ENCODE peak calls at places on chromosomes 1 and 21, in six cellular contexts. Y, H, V, R, W and I are unnamed samples.

GRCh38 chr1:184574588-184574987 is 180.1 kb downstream of the EDEM3 start:
- DNase-seq in Y (no peak), H (no peak), W (no peak), V (no peak), R (no peak), I (no peak)

GRCh38 chr1:92538413-92539061 is 51.8 kb upstream of the GFI1 start:
- DNase-seq in V (no peak), R (no peak), H (no peak), W (peak; percentile 29), Y (no peak), I (no peak)

GRCh38 chr1:115929846-115930245 is 46.5 kb upstream of the SLC22A15 start:
- DNase-seq in H (no peak), Y (no peak), R (no peak), W (no peak), V (no peak), I (no peak)

GRCh38 chr1:98119793-98120192 is 199.0 kb upstream of the DPYD start:
- DNase-seq in R (no peak), W (peak; percentile 25), V (no peak), H (no peak), Y (peak; percentile 27), I (no peak)

GRCh38 chr1:24380508-24380907 is 33.1 kb downstream of the STPG1 start:
- DNase-seq in H (no peak), R (no peak), W (no peak), V (no peak), Y (no peak), I (no peak)

GRCh38 chr1:231940721-231941120 is 314.1 kb downstream of the DISC1 start:
- DNase-seq in V (no peak), R (no peak), H (no peak), Y (no peak), W (no peak), I (no peak)

GRCh38 chr1:208158640-208159541 is 85.3 kb downstream of the PLXNA2 start:
- DNase-seq in H (no peak), Y (no peak), V (no peak), R (peak; percentile 38), W (no peak), I (no peak)

GRCh38 chr1:183945432-183946308 is 91.9 kb downstream of the COLGALT2 start:
- DNase-seq in V (no peak), H (no peak), R (no peak), Y (no peak), W (peak; percentile 52), I (no peak)

GRCh38 chr21:33229776-33230517 is at the start of gene IFNAR2:
- DNase-seq in Y (peak; percentile 80), V (peak; percentile 82), H (peak; percentile 81), R (peak; percentile 84), W (peak; percentile 70), I (peak; percentile 56)

GRCh38 chr1:36927826-36928225 is 106.5 kb downstream of the GRIK3 start:
- DNase-seq in Y (no peak), R (no peak), H (no peak), W (no peak), V (no peak), I (no peak)

GRCh38 chr1:41537257-41537656 is 52.8 kb upstream of the EDN2 start:
- DNase-seq in R (peak; percentile 64), Y (no peak), W (peak; percentile 2), V (peak; percentile 25), H (no peak), I (no peak)

GRCh38 chr1:44808063-44808937 is at the start of gene BTBD19:
- DNase-seq in W (peak; percentile 96), H (peak; percentile 86), R (peak; percentile 94), Y (peak; percentile 51), V (peak; percentile 90), I (no peak)

GRCh38 chr1:97986041-97987005 is 65.5 kb upstream of the DPYD start:
- DNase-seq in R (no peak), W (no peak), H (no peak), Y (no peak), V (no peak), I (no peak)

GRCh38 chr1:155125946-155126493 is 1.7 kb upstream of the EFNA1 start:
- DNase-seq in H (peak; percentile 69), R (peak; percentile 73), Y (peak; percentile 91), V (peak; percentile 54), W (peak; percentile 52), I (no peak)

GRCh38 chr1:1539310-1540014 is 962 bp downstream of the TMEM240 start:
- DNase-seq in R (no peak), V (no peak), Y (no peak), H (no peak), W (peak; percentile 58), I (no peak)

GRCh38 chr1:14553711-14554110 is 44.8 kb upstream of the KAZN start:
- DNase-seq in W (no peak), Y (no peak), R (no peak), H (no peak), V (no peak), I (no peak)

GRCh38 chr21:46078322-46078981 is 19.5 kb upstream of the COL6A2 start:
- DNase-seq in H (peak; percentile 27), V (peak; percentile 64), Y (peak; percentile 22), W (no peak), R (peak; percentile 83), I (no peak)

GRCh38 chr1:69568435-69569280 is 936 bp downstream of the LRRC7 start:
- DNase-seq in V (no peak), Y (no peak), H (no peak), W (peak; percentile 1), R (peak; percentile 45), I (no peak)

GRCh38 chr1:219312967-219313366 is 139.3 kb downstream of the LYPLAL1 start:
- DNase-seq in H (no peak), R (no peak), V (no peak), W (peak; percentile 76), Y (no peak), I (no peak)

GRCh38 chr1:212367474-212368072 is 47.1 kb downstream of the PACC1 start:
- DNase-seq in W (no peak), H (no peak), R (no peak), Y (no peak), V (no peak), I (no peak)

GRCh38 chr21:45432575-45433255 is 27.8 kb downstream of the COL18A1 start:
- DNase-seq in W (peak; percentile 73), R (peak; percentile 86), V (no peak), H (no peak), Y (no peak), I (no peak)

GRCh38 chr1:118304722-118305344 is 119.8 kb upstream of the SPAG17 start:
- DNase-seq in H (no peak), Y (no peak), W (no peak), R (no peak), V (no peak), I (no peak)

GRCh38 chr21:37808261-37808660 is 108.0 kb downstream of the KCNJ6 start:
- DNase-seq in W (peak; percentile 21), H (no peak), V (no peak), R (no peak), Y (no peak), I (no peak)

GRCh38 chr1:206679738-206680211 is 4.9 kb upstream of the MAPKAPK2 start:
- DNase-seq in W (no peak), R (no peak), V (no peak), Y (no peak), H (no peak), I (no peak)

GRCh38 chr1:24551290-24551859 is 4.5 kb upstream of the NCMAP start:
- DNase-seq in W (no peak), V (no peak), H (no peak), R (no peak), Y (peak; percentile 55), I (no peak)

GRCh38 chr1:206582537-206583460 is 29.5 kb downstream of the EIF2D start:
- DNase-seq in R (no peak), H (no peak), W (no peak), Y (no peak), V (no peak), I (no peak)

GRCh38 chr1:247456024-247456423 is 1.9 kb downstream of the OR2B11 start:
- DNase-seq in Y (no peak), R (no peak), V (no peak), H (no peak), W (no peak), I (no peak)

GRCh38 chr1:3899776-3900149 is 309 bp downstream of the C1orf174 start:
- DNase-seq in H (no peak), Y (no peak), R (no peak), W (no peak), V (no peak), I (no peak)

GRCh38 chr1:60367522-60367921 is 294.0 kb upstream of the C1orf87 start:
- DNase-seq in R (no peak), W (no peak), V (no peak), Y (no peak), H (no peak), I (no peak)

GRCh38 chr1:8318436-8318835 is 522 bp downstream of the SLC45A1 start:
- DNase-seq in W (no peak), V (no peak), H (no peak), Y (no peak), R (no peak), I (no peak)
- H3K27ac ChIP-seq in W (no peak overlapping the region), V (no peak overlapping the region), H (no peak overlapping the region), Y (peak overlapping the region; percentile 14), R (peak overlapping the region; percentile 74), I (no peak overlapping the region)

DNA sequence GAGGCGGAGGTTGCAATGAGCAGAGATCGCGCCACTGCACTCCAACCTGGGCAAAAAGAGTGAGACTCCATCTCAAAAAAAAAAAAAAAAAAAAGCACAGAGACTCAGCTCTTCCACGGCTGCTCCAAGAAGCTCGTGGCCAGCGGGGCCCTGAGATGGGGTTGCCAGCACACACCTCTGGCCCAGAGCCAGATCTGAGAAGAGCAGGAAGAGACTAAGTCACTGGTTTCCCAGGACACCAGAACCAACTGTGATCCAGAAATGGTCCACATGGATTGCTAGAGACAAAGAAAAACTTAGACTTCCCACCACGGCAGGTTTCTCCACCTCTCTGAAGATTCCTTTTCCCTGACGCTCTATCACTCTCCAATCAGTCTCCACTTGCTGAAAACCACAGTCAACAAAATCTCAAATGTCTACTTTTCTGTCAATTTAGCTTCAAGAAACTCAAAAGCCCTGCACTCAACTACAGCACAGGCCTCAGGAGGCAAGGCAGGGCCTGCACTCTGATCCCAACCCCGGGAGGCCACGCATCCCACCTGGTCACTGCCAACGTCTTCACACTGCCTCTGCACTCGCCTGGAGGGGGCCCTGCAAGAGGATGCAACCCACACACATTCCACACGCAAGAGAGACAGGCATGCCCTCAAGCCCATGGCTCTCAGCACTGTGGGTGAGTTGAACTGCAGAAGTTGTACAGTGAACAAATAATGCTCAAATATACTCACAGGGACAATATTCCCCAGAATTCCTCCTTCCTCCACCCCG is 79.0 kb downstream of the NPHP4 start:
- DNase-seq in W (no peak), R (peak; percentile 17), Y (no peak), H (peak; percentile 13), V (no peak), I (no peak)
- H3K4me3 ChIP-seq in W (no peak overlapping the region), R (no peak overlapping the region), Y (no peak overlapping the region), H (no peak overlapping the region), V (no peak overlapping the region), I (no peak overlapping the region)

DNA sequence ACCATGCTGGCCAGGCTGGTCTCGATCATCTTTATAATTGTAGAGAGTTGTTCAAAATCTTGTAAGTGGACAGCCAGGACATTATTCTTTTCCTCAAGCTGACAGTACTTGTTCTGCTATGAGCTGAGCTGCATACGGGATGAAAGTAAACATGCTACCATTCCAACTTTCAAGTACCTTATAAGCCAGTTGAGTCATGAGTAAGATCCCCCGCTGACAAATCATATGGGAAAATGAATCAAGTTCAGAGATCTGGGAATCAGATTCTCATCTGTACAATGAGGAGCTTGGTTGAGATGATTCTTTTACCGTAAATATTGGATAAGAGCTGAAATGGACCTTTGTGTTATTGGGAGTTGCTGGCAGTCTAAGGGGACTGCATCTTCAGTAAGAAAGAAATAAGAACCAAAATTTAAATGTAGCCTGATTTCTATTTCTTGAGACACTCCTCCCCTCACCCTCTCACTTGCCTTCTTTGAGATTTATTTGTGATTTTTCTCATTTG is 62.7 kb downstream of the CENPF start:
- DNase-seq in H (no peak), W (peak; percentile 31), Y (no peak), R (no peak), V (no peak), I (no peak)
- H3K36me3 ChIP-seq in H (no peaks in the 10 kb centered on the region), W (peaks cover 7% of the 10 kb centered on the region), Y (no peaks in the 10 kb centered on the region), R (no peaks in the 10 kb centered on the region), V (no peaks in the 10 kb centered on the region), I (no peaks in the 10 kb centered on the region)

GRCh38 chr1:173268261-173268660 is 61.1 kb upstream of the TNFSF4 start:
- DNase-seq in Y (no peak), V (no peak), R (no peak), H (no peak), W (no peak), I (no peak)
- H3K27ac ChIP-seq in Y (no peak overlapping the region), V (no peak overlapping the region), R (no peak overlapping the region), H (no peak overlapping the region), W (no peak overlapping the region), I (no peak overlapping the region)